ENCODE peak calls at places on chromosomes 16 and 17, in seven cellular contexts. J is Panc1, C is uterus, D is lower lobe of right lung, Z is stomach, X is ascending aorta, Y is left ventricle myocardium inferior. O is an unnamed sample.

GRCh38 chr17:68462381-68463210 is 5.3 kb upstream of the WIPI1 start:
- DNase-seq in J (no peak), C (peak), D (peak), Z (peak), X (peak), Y (peak), O (peak)

GRCh38 chr17:72097144-72097543 is 23.7 kb upstream of the SOX9 start:
- DNase-seq in J (peak), C (no peak), D (no peak), Z (no peak), X (no peak), Y (no peak), O (no peak)

GRCh38 chr16:50530277-50531236 is 17.6 kb upstream of the NKD1 start:
- DNase-seq in J (no peak), C (no peak), D (peak), Z (peak), X (peak), Y (no peak), O (no peak)

GRCh38 chr17:10556301-10557005 is 7.0 kb upstream of the MYH2 start:
- DNase-seq in J (no peak), C (no peak), D (no peak), Z (no peak), X (no peak), Y (no peak), O (no peak)

GRCh38 chr16:3492356-3492755 is 2.9 kb downstream of the C16orf90 start:
- DNase-seq in J (no peak), C (no peak), D (peak), Z (no peak), X (no peak), Y (no peak), O (no peak)

GRCh38 chr16:28295213-28295612 is 2.9 kb downstream of the SBK1 start:
- DNase-seq in J (no peak), C (no peak), D (no peak), Z (no peak), X (no peak), Y (no peak), O (no peak)

GRCh38 chr17:78341559-78342437 is 18.1 kb downstream of the SOCS3 start:
- DNase-seq in J (no peak), C (peak), D (peak), Z (peak), X (peak), Y (peak), O (peak)

GRCh38 chr17:60390881-60391418 is 983 bp downstream of the USP32 start:
- DNase-seq in J (no peak), C (no peak), D (peak), Z (peak), X (peak), Y (no peak), O (no peak)

GRCh38 chr17:50919321-50920040 is 53.3 kb upstream of the TOB1 start:
- DNase-seq in J (no peak), C (peak), D (peak), Z (peak), X (peak), Y (peak), O (peak)

GRCh38 chr17:20225162-20226115 is 216.3 kb downstream of the SPECC1 start:
- DNase-seq in J (no peak), C (no peak), D (no peak), Z (no peak), X (no peak), Y (no peak), O (peak)

GRCh38 chr16:16083421-16084156 is 134.2 kb downstream of the ABCC1 start:
- DNase-seq in J (no peak), C (no peak), D (no peak), Z (no peak), X (no peak), Y (no peak), O (no peak)

GRCh38 chr16:3645504-3646347 is 8.8 kb upstream of the DNASE1 start:
- DNase-seq in J (no peak), C (no peak), D (no peak), Z (peak), X (peak), Y (no peak), O (peak)

GRCh38 chr17:72717276-72717675 is 375.2 kb downstream of the SLC39A11 start:
- DNase-seq in J (no peak), C (no peak), D (no peak), Z (no peak), X (no peak), Y (no peak), O (no peak)

GRCh38 chr16:80317132-80318098 is 223.4 kb upstream of the DYNLRB2 start:
- DNase-seq in J (no peak), C (no peak), D (no peak), Z (no peak), X (no peak), Y (no peak), O (no peak)

GRCh38 chr17:1621273-1621954 is 7.2 kb downstream of the SLC43A2 start:
- DNase-seq in J (no peak), C (no peak), D (no peak), Z (no peak), X (no peak), Y (no peak), O (no peak)

GRCh38 chr17:45731459-45731858 is 52.7 kb upstream of the CRHR1 start:
- DNase-seq in J (no peak), C (no peak), D (no peak), Z (no peak), X (no peak), Y (no peak), O (no peak)

DNA sequence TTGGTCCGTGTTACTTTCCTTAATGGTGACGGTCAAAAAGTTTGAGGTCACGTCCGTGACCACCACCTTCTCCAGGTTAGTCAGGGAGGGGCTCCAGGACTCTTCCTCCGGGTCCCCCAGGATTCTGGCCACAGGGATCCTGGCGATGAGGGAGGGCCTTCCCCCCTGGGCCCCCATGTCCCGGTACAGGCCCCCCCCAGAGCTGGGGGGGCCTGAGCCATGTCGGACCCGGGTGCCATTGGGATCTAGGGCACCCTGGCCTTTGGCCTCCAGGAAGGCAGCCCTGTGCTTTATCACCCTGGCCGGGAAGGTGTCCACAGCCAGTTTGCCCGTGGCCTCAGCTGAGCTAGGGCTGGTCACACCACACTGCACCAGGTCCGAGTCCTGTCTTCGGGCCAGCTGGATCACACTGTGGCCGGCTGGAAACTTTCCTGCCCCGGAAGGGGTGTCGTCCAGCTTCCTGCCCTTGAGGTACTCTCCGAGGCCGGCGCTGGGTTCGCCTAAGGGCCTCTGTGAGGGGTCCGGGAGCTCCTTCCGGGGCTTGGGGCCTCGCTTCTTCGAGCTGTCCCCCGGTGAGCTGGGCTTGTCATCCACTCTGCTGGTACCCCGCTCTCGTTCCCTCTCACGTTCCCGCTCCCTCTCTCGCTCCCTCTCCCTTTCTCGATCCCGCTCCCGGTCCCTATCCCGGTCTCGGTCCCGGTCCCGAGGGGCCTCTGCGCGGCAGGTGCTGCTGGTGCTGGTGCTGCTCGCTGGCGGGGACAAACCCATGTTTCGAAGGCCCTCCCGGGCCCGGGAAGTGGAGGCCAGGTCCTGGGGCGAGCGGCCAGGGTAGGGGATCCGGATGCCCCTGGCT is 2.0 kb downstream of the CBX8 start:
- DNase-seq in J (no peak), C (no peak), D (no peak), Z (no peak), X (no peak), Y (no peak), O (no peak)
- H3K4me3 ChIP-seq in J (no peak), C (no peak), D (no peak), Z (no peak), X (no peak), Y (no peak), O (no peak)

DNA sequence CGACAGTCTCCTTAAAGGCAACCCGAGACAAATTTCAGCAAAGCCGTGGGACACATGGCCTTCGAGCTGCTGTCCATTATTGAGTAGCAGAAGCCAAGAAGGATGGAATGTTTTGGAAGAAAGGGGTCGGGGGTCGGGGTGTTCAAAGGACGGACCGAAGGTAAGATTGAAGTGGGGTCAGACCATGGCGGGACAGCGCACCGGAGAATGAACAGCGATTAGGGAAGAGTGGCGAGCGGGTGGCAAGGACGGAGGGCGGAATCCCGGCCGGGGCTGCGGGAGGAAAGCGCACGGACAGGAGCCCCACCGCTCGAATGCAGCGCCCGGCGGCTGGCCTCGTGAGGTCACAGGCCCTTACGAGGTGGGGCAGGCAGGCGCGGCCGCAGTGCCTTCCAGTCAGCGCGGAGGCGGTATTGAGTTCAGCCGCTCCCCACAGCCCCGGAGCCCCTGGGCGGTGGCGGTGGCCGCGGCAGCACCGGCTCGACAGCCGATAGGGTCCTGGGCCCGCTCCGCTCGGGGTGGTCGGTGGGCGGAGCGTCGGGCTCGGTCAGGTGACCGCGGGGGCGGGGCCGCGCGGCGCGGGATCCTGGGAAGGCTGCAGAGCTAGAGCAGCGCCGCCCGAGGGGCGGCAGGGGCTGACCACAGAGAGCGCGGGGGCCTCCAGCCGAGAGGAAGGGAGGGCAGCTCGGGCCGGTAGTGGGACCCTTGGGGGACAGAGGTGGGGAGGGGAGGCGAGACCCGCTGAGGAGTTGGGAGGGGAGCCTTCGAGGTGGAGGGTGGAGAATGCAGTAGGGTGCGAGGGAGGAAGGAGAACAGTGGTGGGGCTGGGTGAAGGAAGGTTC is at the start of gene EFCAB13:
- DNase-seq in J (peak), C (peak), D (peak), Z (peak), X (peak), Y (peak), O (peak)
- TF ChIP-seq CTCF in J (peak), C (peak), D (peak), Z (peak), X (peak), Y (peak), O (no peak)

GRCh38 chr16:583815-584591 is 5.9 kb upstream of the RAB40C start:
- DNase-seq in J (no peak), C (peak), D (no peak), Z (no peak), X (no peak), Y (no peak), O (no peak)
- H3K4me3 ChIP-seq in J (no peak), C (no peak), D (no peak), Z (no peak), X (no peak), Y (no peak), O (no peak)

GRCh38 chr16:48335961-48336360 is 49.3 kb downstream of the SIAH1 start:
- DNase-seq in J (no peak), C (no peak), D (no peak), Z (no peak), X (no peak), Y (no peak), O (peak)

GRCh38 chr16:48332978-48333377 is 52.2 kb downstream of the SIAH1 start:
- DNase-seq in J (no peak), C (no peak), D (no peak), Z (no peak), X (no peak), Y (no peak), O (no peak)

GRCh38 chr16:48330133-48330846 is 54.9 kb downstream of the SIAH1 start:
- DNase-seq in J (no peak), C (no peak), D (no peak), Z (no peak), X (no peak), Y (no peak), O (no peak)

GRCh38 chr16:48330847-48331204 is 54.4 kb downstream of the SIAH1 start:
- DNase-seq in J (no peak), C (no peak), D (no peak), Z (no peak), X (no peak), Y (no peak), O (no peak)

GRCh38 chr16:48334325-48334724 is 50.9 kb downstream of the SIAH1 start:
- DNase-seq in J (no peak), C (no peak), D (no peak), Z (no peak), X (no peak), Y (no peak), O (no peak)
- TF ChIP-seq CTCF in J (peak), C (no peak), D (no peak), Z (no peak), X (no peak), Y (no peak), O (no peak)